ENCODE peak calls at places on chromosome 5, in four cellular contexts. One of them, this sample, is unnamed.

GRCh38 chr5:392431-392988 is 50.5 kb upstream of the EXOC3 start:
- DNase-seq in HepG2: no peak
- DNase-seq in K562: no peak
- DNase-seq in GM12878: peak; percentile 95
- DNase-seq in this sample: peak; percentile 63

GRCh38 chr5:178130576-178131445 is at the start of gene RMND5B:
- DNase-seq in K562: peak; percentile 92
- DNase-seq in HepG2: peak; percentile 70
- DNase-seq in GM12878: no peak
- DNase-seq in this sample: peak; percentile 84

GRCh38 chr5:65065112-65065511 is 296.4 kb downstream of the CWC27 start:
- DNase-seq in GM12878: no peak
- DNase-seq in HepG2: no peak
- DNase-seq in K562: no peak
- DNase-seq in this sample: no peak

GRCh38 chr5:160702856-160703453 is 149.1 kb downstream of the ATP10B start:
- DNase-seq in K562: no peak
- DNase-seq in GM12878: peak; percentile 28
- DNase-seq in HepG2: no peak
- DNase-seq in this sample: no peak

GRCh38 chr5:58300346-58300745 is 159.5 kb downstream of the PLK2 start:
- DNase-seq in K562: no peak
- DNase-seq in GM12878: no peak
- DNase-seq in HepG2: no peak
- DNase-seq in this sample: no peak

GRCh38 chr5:173884402-173885053 is 3.6 kb upstream of the CPEB4 start:
- DNase-seq in K562: peak; percentile 72
- DNase-seq in GM12878: peak; percentile 67
- DNase-seq in HepG2: no peak
- DNase-seq in this sample: no peak

GRCh38 chr5:80960531-80961375 is 590 bp downstream of the RASGRF2 start:
- DNase-seq in GM12878: no peak
- DNase-seq in HepG2: peak; percentile 18
- DNase-seq in K562: no peak
- DNase-seq in this sample: peak; percentile 31

GRCh38 chr5:120405291-120405864 is 58.7 kb upstream of the PRR16 start:
- DNase-seq in K562: no peak
- DNase-seq in GM12878: no peak
- DNase-seq in HepG2: no peak
- DNase-seq in this sample: no peak

GRCh38 chr5:51345106-51345505 is 38.1 kb upstream of the ISL1 start:
- DNase-seq in GM12878: no peak
- DNase-seq in HepG2: no peak
- DNase-seq in K562: no peak
- DNase-seq in this sample: no peak

GRCh38 chr5:39186289-39186688 is 33.1 kb downstream of the FYB1 start:
- DNase-seq in GM12878: no peak
- DNase-seq in HepG2: no peak
- DNase-seq in K562: no peak
- DNase-seq in this sample: no peak

GRCh38 chr5:171899792-171900191 is 106.6 kb downstream of the FBXW11 start:
- DNase-seq in K562: no peak
- DNase-seq in GM12878: no peak
- DNase-seq in HepG2: no peak
- DNase-seq in this sample: no peak

GRCh38 chr5:149629421-149629820 is 48.1 kb downstream of the ARHGEF37 start:
- DNase-seq in K562: no peak
- DNase-seq in GM12878: no peak
- DNase-seq in HepG2: no peak
- DNase-seq in this sample: no peak

GRCh38 chr5:5616247-5616895 is 193.9 kb downstream of the ICE1 start:
- DNase-seq in HepG2: no peak
- DNase-seq in K562: no peak
- DNase-seq in GM12878: no peak
- DNase-seq in this sample: no peak

GRCh38 chr5:24363789-24364534 is 280.8 kb downstream of the CDH10 start:
- DNase-seq in K562: no peak
- DNase-seq in HepG2: no peak
- DNase-seq in GM12878: no peak
- DNase-seq in this sample: no peak

GRCh38 chr5:43573058-43573457 is 16.2 kb upstream of the PAIP1 start:
- DNase-seq in HepG2: no peak
- DNase-seq in GM12878: no peak
- DNase-seq in K562: no peak
- DNase-seq in this sample: no peak

GRCh38 chr5:159032656-159033350 is 66.9 kb downstream of the EBF1 start:
- DNase-seq in HepG2: no peak
- DNase-seq in GM12878: no peak
- DNase-seq in K562: no peak
- DNase-seq in this sample: no peak

GRCh38 chr5:59357421-59357977 is 536.0 kb downstream of the PDE4D start:
- DNase-seq in K562: no peak
- DNase-seq in GM12878: no peak
- DNase-seq in HepG2: no peak
- DNase-seq in this sample: peak; percentile 96

GRCh38 chr5:167644619-167645018 is 646.8 kb upstream of the WWC1 start:
- DNase-seq in GM12878: no peak
- DNase-seq in HepG2: no peak
- DNase-seq in K562: no peak
- DNase-seq in this sample: no peak

GRCh38 chr5:53023969-53024368 is 34.8 kb downstream of the ITGA2 start:
- DNase-seq in K562: no peak
- DNase-seq in GM12878: no peak
- DNase-seq in HepG2: no peak
- DNase-seq in this sample: peak; percentile 26

GRCh38 chr5:142491260-142491659 is 166.4 kb upstream of the SPRY4 start:
- DNase-seq in HepG2: no peak
- DNase-seq in GM12878: no peak
- DNase-seq in K562: no peak
- DNase-seq in this sample: no peak

GRCh38 chr5:14701556-14701955 is 37.0 kb downstream of the OTULIN start:
- DNase-seq in K562: no peak
- DNase-seq in GM12878: no peak
- DNase-seq in HepG2: no peak
- DNase-seq in this sample: no peak

GRCh38 chr5:758698-759053 is 25.9 kb downstream of the ZDHHC11B start:
- DNase-seq in K562: no peak
- DNase-seq in GM12878: no peak
- DNase-seq in HepG2: no peak
- DNase-seq in this sample: no peak

GRCh38 chr5:172303996-172304335 is 20.4 kb upstream of the UBTD2 start:
- DNase-seq in GM12878: no peak
- DNase-seq in K562: no peak
- DNase-seq in HepG2: no peak
- DNase-seq in this sample: no peak

GRCh38 chr5:72005676-72006075 is 101.6 kb upstream of the MAP1B start:
- DNase-seq in GM12878: no peak
- DNase-seq in HepG2: no peak
- DNase-seq in K562: no peak
- DNase-seq in this sample: no peak

GRCh38 chr5:176391999-176392398 is 3.4 kb downstream of the HIGD2A start:
- DNase-seq in K562: no peak
- DNase-seq in HepG2: no peak
- DNase-seq in GM12878: no peak
- DNase-seq in this sample: no peak

GRCh38 chr5:57494104-57495098 is 11.8 kb upstream of the ACTBL2 start:
- DNase-seq in K562: peak; percentile 75
- DNase-seq in GM12878: peak; percentile 45
- DNase-seq in HepG2: peak; percentile 13
- DNase-seq in this sample: peak; percentile 71

GRCh38 chr5:39266442-39266841 is 47.1 kb upstream of the FYB1 start:
- DNase-seq in HepG2: no peak
- DNase-seq in K562: peak; percentile 63
- DNase-seq in GM12878: no peak
- DNase-seq in this sample: peak; percentile 23

GRCh38 chr5:73374520-73375235 is 73.9 kb downstream of the FOXD1 start:
- DNase-seq in GM12878: no peak
- DNase-seq in K562: no peak
- DNase-seq in HepG2: no peak
- DNase-seq in this sample: peak; percentile 16

GRCh38 chr5:93072831-93073459 is 508.1 kb downstream of the NR2F1-AS1 start:
- DNase-seq in GM12878: no peak
- DNase-seq in K562: no peak
- DNase-seq in HepG2: no peak
- DNase-seq in this sample: no peak

GRCh38 chr5:140014751-140015150 is 28.3 kb downstream of the NRG2 start:
- DNase-seq in HepG2: no peak
- DNase-seq in GM12878: no peak
- DNase-seq in K562: no peak
- DNase-seq in this sample: no peak

GRCh38 chr5:176447538-176447981 is 625 bp upstream of the FAF2 start:
- DNase-seq in K562: peak; percentile 44
- DNase-seq in HepG2: no peak
- DNase-seq in GM12878: no peak
- DNase-seq in this sample: no peak

GRCh38 chr5:997001-997474 is 11.6 kb upstream of the NKD2 start:
- DNase-seq in K562: peak; percentile 53
- DNase-seq in HepG2: peak; percentile 35
- DNase-seq in GM12878: no peak
- DNase-seq in this sample: peak; percentile 46

GRCh38 chr5:68406767-68407232 is 191.2 kb downstream of the PIK3R1 start:
- DNase-seq in HepG2: no peak
- DNase-seq in GM12878: peak; percentile 26
- DNase-seq in K562: peak; percentile 31
- DNase-seq in this sample: peak; percentile 51

GRCh38 chr5:16759147-16759800 is 142.5 kb upstream of the RETREG1 start:
- DNase-seq in GM12878: peak; percentile 5
- DNase-seq in K562: no peak
- DNase-seq in HepG2: no peak
- DNase-seq in this sample: no peak
- TF ChIP-seq RFX5 in GM12878: no peak
- TF ChIP-seq RFX5 in K562: no peak
- TF ChIP-seq RFX5 in HepG2: no peak
- TF ChIP-seq RFX5 in this sample: no peak

GRCh38 chr5:87400305-87400899 is 12.3 kb downstream of the CCNH start:
- DNase-seq in K562: peak; percentile 30
- DNase-seq in GM12878: no peak
- DNase-seq in HepG2: peak; percentile 13
- DNase-seq in this sample: peak; percentile 57
- TF ChIP-seq MYC in K562: no peak
- TF ChIP-seq MYC in GM12878: no peak
- TF ChIP-seq MYC in HepG2: no peak
- TF ChIP-seq MYC in this sample: no peak

DNA sequence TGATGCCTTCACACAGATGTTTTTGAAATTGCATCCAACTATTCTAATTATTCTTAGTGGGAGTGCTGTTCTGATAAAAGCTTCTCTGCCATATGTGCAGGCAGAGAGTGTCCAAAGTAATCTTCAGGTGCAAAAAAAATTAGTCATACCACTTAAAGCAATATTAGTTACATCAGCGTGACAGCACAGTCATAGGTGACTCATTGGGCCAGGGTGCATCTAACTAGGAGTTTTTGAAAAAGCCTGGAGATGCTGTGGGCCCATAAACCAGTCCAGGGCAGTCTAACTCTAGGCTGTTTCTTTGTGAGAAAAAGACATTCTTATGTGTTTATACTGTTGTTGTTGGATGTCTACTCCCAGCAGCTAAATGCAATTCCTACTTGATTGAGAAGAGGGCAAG is 33.0 kb upstream of the C6 start:
- DNase-seq in K562: no peak
- DNase-seq in GM12878: no peak
- DNase-seq in HepG2: no peak
- DNase-seq in this sample: peak; percentile 29
- TF ChIP-seq RFX5 in K562: no peak
- TF ChIP-seq RFX5 in GM12878: no peak
- TF ChIP-seq RFX5 in HepG2: no peak
- TF ChIP-seq RFX5 in this sample: no peak

GRCh38 chr5:138597660-138598400 is 22.6 kb upstream of the HSPA9 start:
- DNase-seq in K562: no peak
- DNase-seq in HepG2: no peak
- DNase-seq in GM12878: no peak
- DNase-seq in this sample: no peak
- TF ChIP-seq MYC in K562: no peak
- TF ChIP-seq MYC in HepG2: no peak
- TF ChIP-seq MYC in GM12878: no peak
- TF ChIP-seq MYC in this sample: no peak

This sample was measured in A549.